ENCODE peak calls at places on chromosomes 5 and 9, in eight cellular contexts. Q, U, K, A, V, R, T and G are unnamed samples.

GRCh38 chr9:20683351-20684034 is 566 bp upstream of the FOCAD start:
- DNase-seq in R (peak), T (no peak), A (peak), V (no peak), K (peak), U (peak), Q (no peak), G (peak)

GRCh38 chr9:134283111-134283515 is 43.1 kb upstream of the RXRA start:
- DNase-seq in Q (no peak), R (no peak), T (no peak), U (no peak), V (peak), K (peak), A (no peak), G (peak)

GRCh38 chr9:81497096-81497495 is 192.3 kb downstream of the TLE1 start:
- DNase-seq in K (no peak), A (no peak), V (no peak), U (no peak), Q (no peak), T (no peak), R (no peak), G (no peak)

GRCh38 chr5:132301341-132302274 is 7.4 kb downstream of the SLC22A4 start:
- DNase-seq in T (no peak), K (no peak), V (no peak), R (no peak), A (no peak), U (no peak), Q (peak), G (no peak)

GRCh38 chr9:113523421-113524141 is 60.1 kb downstream of the RGS3 start:
- DNase-seq in V (no peak), K (no peak), T (no peak), U (peak), R (no peak), A (no peak), Q (peak), G (no peak)

GRCh38 chr5:98827161-98827560 is 53.7 kb downstream of the RGMB start:
- DNase-seq in V (no peak), K (no peak), U (no peak), A (peak), Q (no peak), T (peak), R (peak), G (peak)

GRCh38 chr5:155532621-155533314 is 519.2 kb downstream of the KIF4B start:
- DNase-seq in Q (no peak), U (no peak), K (no peak), A (no peak), R (no peak), T (no peak), V (no peak), G (no peak)

GRCh38 chr5:174724484-174725260 is at the start of gene MSX2:
- DNase-seq in Q (no peak), R (no peak), A (peak), V (peak), K (peak), U (peak), T (peak), G (peak)

GRCh38 chr9:89309608-89310485 is 1.1 kb upstream of the CKS2 start:
- DNase-seq in K (no peak), T (peak), Q (peak), V (no peak), U (no peak), R (no peak), A (peak), G (no peak)

GRCh38 chr9:35906923-35907699 is 1.1 kb downstream of the HRCT1 start:
- DNase-seq in K (no peak), T (no peak), Q (no peak), V (peak), R (peak), A (peak), U (no peak), G (peak)

GRCh38 chr5:132464155-132464939 is 26.2 kb downstream of the IRF1 start:
- DNase-seq in U (no peak), A (peak), T (peak), R (peak), Q (no peak), K (no peak), V (no peak), G (peak)

GRCh38 chr5:160628295-160629006 is 206.8 kb downstream of the PTTG1 start:
- DNase-seq in T (no peak), U (no peak), V (no peak), R (no peak), A (no peak), K (peak), Q (no peak), G (no peak)

GRCh38 chr5:121668635-121669034 is 183.0 kb upstream of the FTMT start:
- DNase-seq in U (no peak), R (no peak), K (no peak), V (no peak), Q (no peak), A (peak), T (no peak), G (no peak)

GRCh38 chr5:144864113-144864512 is 693.4 kb downstream of the KCTD16 start:
- DNase-seq in V (no peak), A (no peak), K (no peak), T (no peak), R (no peak), Q (no peak), U (no peak), G (no peak)

GRCh38 chr5:135174315-135175096 is 140.5 kb upstream of the PITX1 start:
- DNase-seq in Q (no peak), K (no peak), R (no peak), V (no peak), U (no peak), A (peak), T (peak), G (no peak)

GRCh38 chr5:132114150-132115121 is 40.8 kb downstream of the CSF2 start:
- DNase-seq in Q (no peak), R (no peak), V (no peak), T (no peak), A (no peak), U (no peak), K (no peak), G (no peak)

GRCh38 chr9:112378441-112379176 is 1.3 kb upstream of the HSDL2 start:
- DNase-seq in A (peak), R (no peak), V (no peak), U (peak), T (no peak), Q (peak), K (no peak), G (no peak)